ENCODE peak calls at places on chromosomes 2 and 18, in five cellular contexts. R is transverse colon; T is kidney; Q is BJ; C is CD8-positive, alpha-beta memory T cell. P is an unnamed sample.

GRCh38 chr18:40841063-40841462 is 1114.0 kb upstream of the PIK3C3 start:
- DNase-seq in R (no peak), T (no peak), Q (no peak), C (no peak), P (no peak)

GRCh38 chr2:70703900-70704549 is 64.0 kb downstream of the ADD2 start:
- DNase-seq in R (no peak), Q (no peak), T (no peak), C (no peak), P (peak; percentile 9)

GRCh38 chr2:158413581-158413980 is 43.0 kb downstream of the CCDC148 start:
- DNase-seq in Q (no peak), R (no peak), C (no peak), T (no peak), P (no peak)

GRCh38 chr2:205333351-205333750 is 348.9 kb upstream of the NRP2 start:
- DNase-seq in C (no peak), T (no peak), Q (no peak), R (no peak), P (no peak)

GRCh38 chr2:75146903-75147332 is 52.4 kb downstream of the TACR1 start:
- DNase-seq in R (no peak), T (no peak), Q (no peak), C (no peak), P (no peak)

GRCh38 chr2:120298173-120298835 is 45.7 kb downstream of the RALB start:
- DNase-seq in C (no peak), Q (no peak), T (no peak), R (no peak), P (no peak)

GRCh38 chr2:125885340-125885739 is 770.6 kb upstream of the GYPC start:
- DNase-seq in C (no peak), R (no peak), T (no peak), Q (no peak), P (no peak)

GRCh38 chr2:217142649-217143266 is 282.9 kb upstream of the TNP1 start:
- DNase-seq in R (peak; percentile 10), T (no peak), Q (no peak), C (no peak), P (no peak)

GRCh38 chr18:42112657-42113420 is 157.8 kb downstream of the PIK3C3 start:
- DNase-seq in T (no peak), R (no peak), Q (no peak), C (no peak), P (peak; percentile 12)

GRCh38 chr2:201471732-201472395 is 20.3 kb downstream of the STRADB start:
- DNase-seq in T (no peak), R (no peak), Q (no peak), C (no peak), P (peak; percentile 33)

GRCh38 chr2:63189026-63189425 is 138.4 kb downstream of the OTX1 start:
- DNase-seq in Q (no peak), T (no peak), C (no peak), R (peak; percentile 8), P (peak; percentile 2)

GRCh38 chr2:98777076-98777475 is 46.1 kb upstream of the MGAT4A start:
- DNase-seq in Q (no peak), T (no peak), C (no peak), R (no peak), P (no peak)

GRCh38 chr18:51250458-51251024 is 53.1 kb upstream of the MEX3C start:
- DNase-seq in R (no peak), Q (no peak), T (no peak), C (no peak), P (no peak)

GRCh38 chr2:57373530-57373929 is 673.1 kb upstream of the VRK2 start:
- DNase-seq in Q (peak; percentile 31), C (no peak), R (no peak), T (no peak), P (peak; percentile 49)

DNA sequence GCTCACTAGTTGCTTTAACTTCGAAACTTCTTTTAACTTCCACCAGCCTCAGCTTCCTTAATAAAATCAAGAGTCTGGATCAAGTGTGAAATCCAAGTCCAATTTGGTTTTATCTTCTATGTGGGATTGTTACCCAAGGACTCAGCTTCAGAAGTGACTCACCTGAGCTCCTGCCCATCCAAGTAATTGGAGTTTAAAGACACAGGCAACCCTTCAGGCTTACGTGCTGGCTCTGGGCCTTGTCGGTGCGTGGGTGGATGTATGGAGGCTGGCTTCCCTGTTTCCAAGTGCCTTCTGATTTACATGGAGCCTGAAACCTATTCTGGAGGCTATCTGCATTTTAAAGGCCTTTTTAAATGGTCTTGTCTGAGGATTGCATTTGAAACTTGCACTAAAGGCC is 374.1 kb upstream of the ID2 start:
- DNase-seq in T (no peak), C (no peak), Q (no peak), R (no peak), P (no peak)
- H3K4me3 ChIP-seq in T (no peak overlapping the region), C (no peak overlapping the region), Q (no peak overlapping the region), R (no peak overlapping the region), P (no peak overlapping the region)

GRCh38 chr2:236169741-236170654 is 1.8 kb upstream of the GBX2 start:
- DNase-seq in C (no peak), Q (no peak), T (no peak), R (no peak), P (no peak)

GRCh38 chr2:236170678-236171212 is 2.6 kb upstream of the GBX2 start:
- DNase-seq in Q (no peak), T (no peak), C (no peak), R (no peak), P (no peak)

GRCh38 chr2:236172238-236172865 is 4.2 kb upstream of the GBX2 start:
- DNase-seq in R (no peak), Q (no peak), C (no peak), T (no peak), P (no peak)

GRCh38 chr2:236172866-236173733 is 4.9 kb upstream of the GBX2 start:
- DNase-seq in T (peak; percentile 65), R (no peak), C (no peak), Q (no peak), P (no peak)

GRCh38 chr2:236171213-236172201 is 3.3 kb upstream of the GBX2 start:
- DNase-seq in R (no peak), Q (no peak), T (no peak), C (no peak), P (no peak)
- H3K4me3 ChIP-seq in R (no peak overlapping the region), Q (no peak overlapping the region), T (no peak overlapping the region), C (no peak overlapping the region), P (no peak overlapping the region)

DNA sequence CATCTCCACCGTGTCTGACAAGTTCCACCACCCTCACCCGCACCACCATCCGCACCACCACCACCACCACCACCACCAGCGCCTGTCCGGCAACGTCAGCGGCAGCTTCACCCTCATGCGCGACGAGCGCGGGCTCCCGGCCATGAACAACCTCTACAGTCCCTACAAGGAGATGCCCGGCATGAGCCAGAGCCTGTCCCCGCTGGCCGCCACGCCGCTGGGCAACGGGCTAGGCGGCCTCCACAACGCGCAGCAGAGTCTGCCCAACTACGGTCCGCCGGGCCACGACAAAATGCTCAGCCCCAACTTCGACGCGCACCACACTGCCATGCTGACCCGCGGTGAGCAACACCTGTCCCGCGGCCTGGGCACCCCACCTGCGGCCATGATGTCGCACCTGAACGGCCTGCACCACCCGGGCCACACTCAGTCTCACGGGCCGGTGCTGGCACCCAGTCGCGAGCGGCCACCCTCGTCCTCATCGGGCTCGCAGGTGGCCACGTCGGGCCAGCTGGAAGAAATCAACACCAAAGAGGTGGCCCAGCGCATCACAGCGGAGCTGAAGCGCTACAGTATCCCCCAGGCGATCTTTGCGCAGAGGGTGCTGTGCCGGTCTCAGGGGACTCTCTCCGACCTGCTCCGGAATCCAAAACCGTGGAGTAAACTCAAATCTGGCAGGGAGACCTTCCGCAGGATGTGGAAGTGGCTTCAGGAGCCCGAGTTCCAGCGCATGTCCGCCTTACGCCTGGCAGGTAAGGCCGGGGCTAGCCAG is 1.2 kb downstream of the ONECUT2 start:
- DNase-seq in C (no peak), Q (no peak), R (no peak), T (peak; percentile 79), P (no peak)
- H3K4me3 ChIP-seq in C (no peak overlapping the region), Q (no peak overlapping the region), R (no peak overlapping the region), T (no peak overlapping the region), P (no peak overlapping the region)

GRCh38 chr18:66728951-66729350 is 125.1 kb upstream of the CDH19 start:
- DNase-seq in R (no peak), T (no peak), Q (no peak), C (no peak), P (no peak)

GRCh38 chr18:66724664-66725356 is 120.9 kb upstream of the CDH19 start:
- DNase-seq in R (peak; percentile 52), Q (no peak), T (no peak), C (no peak), P (no peak)

GRCh38 chr18:66727991-66728390 is 124.1 kb upstream of the CDH19 start:
- DNase-seq in Q (no peak), C (no peak), T (no peak), R (no peak), P (no peak)

GRCh38 chr18:66734451-66734850 is 130.6 kb upstream of the CDH19 start:
- DNase-seq in R (no peak), T (no peak), Q (no peak), C (no peak), P (no peak)

DNA sequence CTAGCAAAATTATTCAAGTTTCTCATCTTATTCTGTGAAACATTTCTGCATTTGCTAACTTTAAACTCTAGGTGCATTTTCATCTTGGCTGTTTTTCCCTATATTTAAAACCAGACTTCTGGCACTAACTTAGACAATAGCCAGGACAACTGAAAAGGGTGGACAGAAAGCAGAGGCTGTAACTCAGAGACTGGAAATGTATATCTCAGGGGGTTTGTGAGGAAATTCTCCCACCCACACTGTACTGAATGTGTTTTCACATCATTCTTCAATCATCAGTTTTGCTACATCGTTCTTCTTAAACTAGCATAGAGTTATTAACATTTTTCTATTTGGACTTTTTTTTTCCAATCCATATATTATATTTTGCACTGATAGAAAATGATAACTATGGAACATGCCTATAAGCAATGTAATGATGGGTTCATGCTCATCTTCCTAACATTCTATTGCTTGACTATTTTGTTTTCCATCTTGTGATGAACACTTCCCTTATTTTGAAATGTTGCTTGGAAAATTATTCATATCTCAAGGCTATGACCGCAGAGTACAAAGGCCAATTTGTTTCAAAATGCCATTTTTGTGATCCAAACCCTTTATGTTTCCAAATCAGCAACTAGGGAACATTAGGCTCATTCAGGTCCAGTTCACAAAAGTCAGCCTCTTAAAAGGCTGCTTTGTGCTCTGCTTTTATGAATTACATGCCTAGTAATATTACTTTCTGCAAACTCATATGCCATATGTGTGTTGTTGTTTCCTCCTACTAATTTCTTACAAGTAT is 125.8 kb upstream of the CDH19 start:
- DNase-seq in T (no peak), R (no peak), C (no peak), Q (no peak), P (no peak)
- H3K4me3 ChIP-seq in T (no peak overlapping the region), R (no peak overlapping the region), C (no peak overlapping the region), Q (no peak overlapping the region), P (no peak overlapping the region)

GRCh38 chr2:45000921-45001628 is 8.2 kb downstream of the SIX2 start:
- DNase-seq in Q (no peak), T (no peak), C (no peak), R (no peak), P (no peak)
- H3K4me3 ChIP-seq in Q (no peak overlapping the region), T (no peak overlapping the region), C (no peak overlapping the region), R (no peak overlapping the region), P (peak overlapping the region; percentile 27)

GRCh38 chr18:13269599-13270011 is 51.0 kb downstream of the LDLRAD4 start:
- DNase-seq in T (peak; percentile 80), R (peak; percentile 31), C (no peak), Q (no peak), P (no peak)
- H3K4me3 ChIP-seq in T (no peak overlapping the region), R (no peak overlapping the region), C (no peak overlapping the region), Q (no peak overlapping the region), P (no peak overlapping the region)

P was measured in skeletal muscle cell.